ENCODE peak calls at places on chromosomes 4 and X, in nine cellular contexts. B is H1, Y is spleen, A is BE2C, D is sigmoid colon, E is left ventricle myocardium inferior, O is ovary, K is lower leg skin, L is transverse colon. W is an unnamed sample.
A peak's percentile ranks its signal among the peaks of the same experiment; 100 is the strongest.

GRCh38 chr4:114384629-114385028 is 214.0 kb upstream of the UGT8 start:
- DNase-seq in O (no peak), Y (no peak), K (no peak), A (peak; percentile 25), B (no peak), D (no peak), L (no peak), E (no peak), W (no peak)

GRCh38 chrX:41561045-41561444 is 113.9 kb downstream of the NYX start:
- DNase-seq in D (no peak), K (peak; percentile 19), A (no peak), B (no peak), L (no peak), E (no peak), Y (no peak), O (no peak), W (no peak)

GRCh38 chr4:113708250-113708649 is 53.3 kb downstream of the CAMK2D start:
- DNase-seq in E (no peak), Y (no peak), A (no peak), O (no peak), B (no peak), L (no peak), D (no peak), K (no peak), W (no peak)

GRCh38 chr4:118398226-118399090 is 45.7 kb upstream of the PRSS12 start:
- DNase-seq in Y (no peak), D (no peak), B (no peak), A (no peak), L (no peak), E (no peak), K (no peak), O (no peak), W (no peak)

GRCh38 chr4:91935217-91935616 is 368.5 kb upstream of the GRID2 start:
- DNase-seq in Y (no peak), O (no peak), E (no peak), K (no peak), A (no peak), D (no peak), L (no peak), B (no peak), W (no peak)

GRCh38 chrX:153772608-153773217 is 8.1 kb upstream of the SRPK3 start:
- DNase-seq in A (no peak), L (no peak), D (no peak), B (no peak), K (no peak), Y (peak; percentile 68), O (no peak), E (no peak), W (peak; percentile 35)

GRCh38 chr4:177235026-177235425 is 74.6 kb upstream of the NEIL3 start:
- DNase-seq in B (no peak), L (no peak), A (no peak), D (no peak), K (no peak), E (no peak), O (no peak), Y (no peak), W (no peak)

GRCh38 chr4:107711831-107712230 is 8.2 kb downstream of the PAPSS1 start:
- DNase-seq in O (no peak), A (no peak), D (no peak), L (no peak), E (no peak), Y (no peak), B (no peak), K (no peak), W (no peak)

GRCh38 chrX:39779952-39780783 is 317.6 kb downstream of the BCOR start:
- DNase-seq in Y (no peak), B (no peak), O (no peak), L (no peak), D (no peak), K (no peak), A (no peak), E (no peak), W (no peak)

GRCh38 chrX:11064851-11065600 is 46.1 kb upstream of the HCCS start:
- DNase-seq in E (no peak), A (no peak), O (no peak), L (no peak), K (no peak), Y (no peak), B (no peak), D (no peak), W (no peak)

GRCh38 chr4:142383800-142384470 is 462.2 kb downstream of the INPP4B start:
- DNase-seq in B (no peak), K (no peak), A (no peak), E (no peak), Y (no peak), O (no peak), D (no peak), L (no peak), W (no peak)

GRCh38 chrX:71236858-71237257 is 13.8 kb downstream of the GJB1 start:
- DNase-seq in E (no peak), A (no peak), L (no peak), Y (no peak), D (no peak), B (no peak), K (no peak), O (no peak), W (no peak)

GRCh38 chr4:118743867-118744266 is 58.7 kb downstream of the METTL14 start:
- DNase-seq in E (no peak), O (no peak), K (no peak), L (no peak), Y (no peak), B (no peak), A (no peak), D (no peak), W (no peak)

GRCh38 chrX:34275710-34276109 is 143.6 kb upstream of the FAM47A start:
- DNase-seq in O (no peak), E (no peak), L (no peak), K (no peak), B (no peak), D (no peak), A (no peak), Y (no peak), W (no peak)

DNA sequence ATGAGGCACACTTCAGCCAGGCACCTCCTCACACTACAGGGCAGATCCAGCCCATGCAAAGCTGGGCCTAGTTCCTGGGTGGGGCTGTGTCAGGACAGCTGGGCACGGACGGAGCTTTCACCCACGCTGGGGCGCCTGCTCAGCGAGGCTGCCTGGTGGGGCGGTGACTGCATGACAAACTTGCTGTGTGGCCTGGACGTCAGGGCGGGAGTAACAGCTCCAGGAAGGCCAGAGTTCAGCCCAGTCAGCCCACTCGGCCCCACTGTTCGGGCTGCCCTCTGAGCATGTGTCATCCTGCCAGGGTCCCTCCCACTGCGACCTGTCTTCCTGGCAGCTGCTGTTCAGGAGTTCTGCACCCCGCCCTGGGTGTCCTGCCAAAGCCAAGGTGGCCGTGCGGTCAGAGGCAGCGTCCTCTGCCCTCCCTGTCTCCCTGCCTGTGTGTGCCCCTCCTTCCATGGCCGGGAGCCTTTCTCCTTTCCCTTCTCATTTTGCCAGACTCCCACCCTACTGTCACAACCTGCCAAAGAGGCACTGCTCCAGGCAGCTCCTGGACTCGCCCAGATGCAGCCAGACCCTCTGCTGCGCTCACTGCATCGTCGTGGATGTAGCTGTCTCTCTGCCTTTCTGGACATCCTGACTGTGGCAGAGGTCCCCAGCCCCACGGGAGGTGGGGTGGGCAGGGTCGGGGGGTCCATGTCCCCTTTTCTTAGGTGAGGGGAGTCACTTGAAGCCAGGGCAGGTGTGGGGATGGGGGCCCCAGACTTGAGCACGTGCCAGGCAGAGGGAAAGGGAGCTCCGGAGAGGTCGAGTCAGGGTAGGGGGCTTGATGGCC is 33.0 kb upstream of the KIAA0232 start:
- DNase-seq in Y (peak; percentile 88), E (peak; percentile 68), B (no peak), K (peak; percentile 57), A (no peak), D (peak; percentile 75), O (no peak), L (peak; percentile 91), W (peak; percentile 89)
- H3K4me3 ChIP-seq in Y (no peak overlapping the region), E (no peak overlapping the region), B (no peak overlapping the region), K (no peak overlapping the region), A (no peak overlapping the region), D (no peak overlapping the region), O (no peak overlapping the region), L (no peak overlapping the region), W (no peak overlapping the region)

DNA sequence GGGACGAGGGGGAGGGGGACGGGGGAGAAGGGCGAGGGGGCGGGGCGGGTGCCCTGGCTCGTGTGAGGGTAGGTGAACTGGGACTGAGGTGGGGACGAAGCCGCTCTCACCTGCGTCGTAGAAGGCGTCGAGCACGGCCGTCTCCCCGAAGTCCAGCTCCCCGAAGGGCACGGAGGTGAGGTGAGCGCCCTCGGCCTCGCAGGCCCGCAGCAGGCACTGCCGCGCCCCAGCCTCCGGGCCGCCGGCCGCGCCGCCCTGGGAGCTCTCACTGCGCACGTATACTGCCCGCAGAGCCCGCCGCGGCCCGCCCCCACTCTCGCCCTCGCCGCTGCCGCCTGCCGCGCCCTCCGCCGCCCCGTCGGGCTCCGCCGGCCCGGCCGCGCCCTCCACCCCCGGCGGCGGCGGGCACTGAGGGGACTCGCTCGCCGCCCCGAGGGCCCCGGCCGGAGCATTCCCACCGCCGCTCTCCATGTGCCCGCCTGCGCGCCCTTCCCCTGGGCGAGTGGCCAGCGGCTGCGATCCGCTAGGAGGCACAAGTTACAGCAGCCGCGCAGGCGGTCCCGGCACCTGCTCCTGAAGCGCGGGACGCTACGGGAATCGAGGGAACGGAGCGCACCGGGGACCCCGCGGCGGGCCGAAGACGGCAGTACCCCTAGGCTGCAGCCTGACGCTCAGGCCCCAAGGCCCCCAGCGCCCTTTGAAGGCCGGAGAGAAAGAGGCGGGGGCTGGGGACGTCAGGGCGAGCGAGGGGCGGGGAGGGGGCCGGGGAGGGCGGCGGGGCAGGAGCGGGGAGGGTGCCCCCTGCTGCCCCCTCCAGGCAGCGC is at the start of gene MAP3K15:
- DNase-seq in B (peak; percentile 56), K (no peak), L (peak; percentile 14), Y (peak; percentile 80), A (peak; percentile 49), O (peak; percentile 29), D (no peak), E (peak; percentile 14), W (peak; percentile 72)
- H3K4me3 ChIP-seq in B (peak within 1 kb of the TSS; percentile 64), K (no peak within 1 kb of the TSS), L (peak within 1 kb of the TSS; percentile 13), Y (peak within 1 kb of the TSS; percentile 23), A (peak within 1 kb of the TSS; percentile 16), O (peak within 1 kb of the TSS; percentile 30), D (no peak within 1 kb of the TSS), E (peak within 1 kb of the TSS; percentile 57), W (peak within 1 kb of the TSS; percentile 38)

DNA sequence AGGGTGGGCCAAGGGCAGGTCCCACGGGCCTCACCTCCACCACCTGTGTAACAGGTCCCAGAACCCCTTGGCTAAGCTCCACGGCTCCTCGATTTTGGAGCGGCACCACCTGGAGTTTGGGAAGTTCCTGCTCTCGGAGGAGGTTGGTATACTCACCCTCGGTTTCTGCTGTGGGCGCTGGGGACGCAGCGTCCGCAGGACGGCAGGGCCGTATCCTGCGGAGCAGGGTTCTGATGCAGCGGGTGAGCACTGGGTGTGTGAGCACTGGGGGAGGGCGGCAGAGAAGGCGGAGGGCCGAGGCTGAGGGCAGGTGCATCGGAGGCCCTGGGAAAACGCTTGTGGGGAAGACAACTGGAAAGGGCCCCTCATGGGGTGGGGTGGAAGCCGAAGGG is 11.0 kb downstream of the ATP5ME start:
- DNase-seq in E (no peak), K (no peak), D (no peak), O (peak; percentile 19), L (no peak), B (no peak), A (no peak), Y (no peak), W (no peak)
- H3K4me3 ChIP-seq in E (peak overlapping the region; percentile 72), K (no peak overlapping the region), D (peak overlapping the region; percentile 39), O (peak overlapping the region; percentile 41), L (peak overlapping the region; percentile 41), B (peak overlapping the region; percentile 87), A (peak overlapping the region; percentile 65), Y (peak overlapping the region; percentile 52), W (peak overlapping the region; percentile 78)

DNA sequence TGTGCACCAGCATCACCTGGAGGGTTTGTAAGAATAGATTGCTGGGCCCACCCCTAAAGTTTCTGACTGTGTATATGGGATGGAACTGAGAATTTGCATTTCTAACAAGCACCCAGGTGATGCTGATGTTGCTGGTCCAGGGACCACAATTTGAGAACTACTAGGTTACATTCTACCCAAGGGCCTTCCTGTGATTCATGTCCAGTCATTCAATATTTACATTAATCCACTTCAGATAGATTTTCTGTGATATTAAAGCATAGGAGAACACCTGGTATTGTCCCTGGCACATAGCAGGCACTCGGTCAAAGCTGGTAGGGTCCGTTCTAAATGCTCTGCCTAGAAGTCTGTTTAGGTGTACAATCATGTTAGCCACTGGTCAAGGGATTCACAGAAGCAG is 19.5 kb upstream of the XPNPEP2 start:
- DNase-seq in B (no peak), O (no peak), Y (no peak), E (no peak), L (no peak), A (no peak), K (no peak), D (no peak), W (no peak)
- H3K4me3 ChIP-seq in B (no peak overlapping the region), O (no peak overlapping the region), Y (no peak overlapping the region), E (no peak overlapping the region), L (no peak overlapping the region), A (no peak overlapping the region), K (no peak overlapping the region), D (no peak overlapping the region), W (no peak overlapping the region)